ENCODE peak calls at places on chromosome 5, in ten cellular contexts. Q is HEK293T; K is NCI-H1092; S is RPMI8226; B is amniotic epithelial cell; C is stimulated activated CD4-positive, alpha-beta T cell treated with anti-CD3 and anti-CD28 coated beads, Interleukin-4, amount 100 ng/mL, for 4 hours; U is HCEC 1CT; P is activated CD4-positive, alpha-beta memory T cell treated with anti-CD3 and anti-CD28 coated beads, Interleukin-2, amount 10 ng/mL, durations not matched to agents 7 days and 5 days; D is T-helper 2 cell; Y is amniotic stem cell. I is an unnamed sample.

GRCh38 chr5:179166886-179167841 is 107.0 kb downstream of the ZNF354C start:
- DNase-seq in C (peak), Y (no peak), K (peak), U (peak), B (peak), S (peak), P (peak), D (peak), Q (peak), I (peak)

GRCh38 chr5:108620516-108620915 is 127.2 kb upstream of the FER start:
- DNase-seq in K (no peak), B (no peak), Q (no peak), P (no peak), Y (no peak), S (no peak), U (no peak), C (no peak), D (no peak), I (no peak)

GRCh38 chr5:589588-589987 is 22.6 kb upstream of the CEP72 start:
- DNase-seq in C (no peak), S (no peak), K (no peak), Q (no peak), U (no peak), B (no peak), P (no peak), D (no peak), Y (no peak), I (no peak)

GRCh38 chr5:143119301-143119769 is 284.2 kb downstream of the NR3C1 start:
- DNase-seq in U (no peak), P (no peak), K (no peak), Q (no peak), Y (no peak), C (no peak), B (no peak), S (peak), D (peak), I (no peak)

GRCh38 chr5:97101189-97101910 is 41.1 kb downstream of the LIX1 start:
- DNase-seq in D (no peak), Y (no peak), C (no peak), K (no peak), P (no peak), B (no peak), S (no peak), Q (no peak), U (no peak), I (no peak)

GRCh38 chr5:64199425-64199824 is 33.8 kb downstream of the RNF180 start:
- DNase-seq in P (no peak), D (no peak), Q (no peak), Y (no peak), C (no peak), S (no peak), U (no peak), B (no peak), K (no peak), I (no peak)

GRCh38 chr5:140298183-140298601 is 4.7 kb downstream of the PFDN1 start:
- DNase-seq in U (peak), D (no peak), K (no peak), S (no peak), C (no peak), B (peak), Q (no peak), P (no peak), Y (peak), I (no peak)

GRCh38 chr5:176610430-176610763 is 441 bp upstream of the GPRIN1 start:
- DNase-seq in Q (peak), K (peak), S (no peak), U (no peak), D (no peak), Y (no peak), P (no peak), C (no peak), B (no peak), I (no peak)

GRCh38 chr5:55481293-55481900 is 53.4 kb downstream of the PLPP1 start:
- DNase-seq in P (no peak), U (peak), Y (no peak), D (no peak), B (peak), K (no peak), Q (no peak), C (no peak), S (no peak), I (no peak)

I was measured in activated T-helper 9 cell treated with anti-CD3 and anti-CD28 coated beads, Interleukin-2, amount 50 U/mL, for 16 hours.